ENCODE peak calls at places on chromosome 17, in four cellular contexts. Y is activated CD4-positive, alpha-beta T cell treated with anti-CD3 and anti-CD28 coated beads for 24 hours; K is ACHN; F is HuH-7.5. O is an unnamed sample.

GRCh38 chr17:76893623-76894358 is 25.6 kb downstream of the MGAT5B start:
- DNase-seq in Y (no peak), K (no peak), F (no peak), O (no peak)

GRCh38 chr17:63481488-63481870 is 4.6 kb downstream of the ACE start:
- DNase-seq in Y (no peak), K (no peak), F (no peak), O (no peak)

GRCh38 chr17:74394977-74395376 is 27.7 kb downstream of the GPR142 start:
- DNase-seq in Y (no peak), K (no peak), F (no peak), O (no peak)

GRCh38 chr17:28712037-28712704 is 483 bp upstream of the PROCA1 start:
- DNase-seq in Y (peak), K (no peak), F (no peak), O (no peak)

GRCh38 chr17:47225436-47225858 is 16.3 kb downstream of the MYL4 start:
- DNase-seq in Y (no peak), K (peak), F (no peak), O (peak)

GRCh38 chr17:11705111-11705510 is 106.8 kb downstream of the DNAH9 start:
- DNase-seq in Y (no peak), K (peak), F (no peak), O (no peak)

GRCh38 chr17:37500378-37500777 is 10.7 kb downstream of the DUSP14 start:
- DNase-seq in Y (no peak), K (no peak), F (no peak), O (no peak)

GRCh38 chr17:57603978-57604377 is 141.1 kb downstream of the CCDC182 start:
- DNase-seq in Y (peak), K (no peak), F (no peak), O (no peak)

GRCh38 chr17:50115744-50116143 is 14.2 kb downstream of the SAMD14 start:
- DNase-seq in Y (no peak), K (no peak), F (no peak), O (peak)

GRCh38 chr17:222172-222571 is 40.7 kb upstream of the DOC2B start:
- DNase-seq in Y (no peak), K (no peak), F (no peak), O (peak)

GRCh38 chr17:65403616-65404015 is 157.8 kb downstream of the AXIN2 start:
- DNase-seq in Y (no peak), K (no peak), F (no peak), O (no peak)

GRCh38 chr17:39082482-39082881 is 69.0 kb downstream of the PLXDC1 start:
- DNase-seq in Y (no peak), K (no peak), F (no peak), O (no peak)

GRCh38 chr17:28547623-28548416 is 4.6 kb downstream of the UNC119 start:
- DNase-seq in Y (peak), K (peak), F (peak), O (peak)

GRCh38 chr17:48646183-48647102 is 20.3 kb upstream of the HOXB9 start:
- DNase-seq in Y (no peak), K (peak), F (no peak), O (no peak)

GRCh38 chr17:50344712-50345380 is 1.1 kb upstream of the XYLT2 start:
- DNase-seq in Y (no peak), K (no peak), F (peak), O (no peak)

GRCh38 chr17:75703591-75703990 is 17.7 kb upstream of the ITGB4 start:
- DNase-seq in Y (no peak), K (no peak), F (no peak), O (no peak)

O was measured in right atrium auricular region.